ENCODE peak calls at places on chromosomes 1 and 21, in nine cellular contexts. P is substantia nigra; J is GM04504; N is ascending aorta; D is activated CD8-positive, alpha-beta memory T cell treated with anti-CD3 and anti-CD28 coated beads, Interleukin-2, amount 50 U/mL, for 48 hours; Z is activated CD4-positive, alpha-beta T cell treated with anti-CD3 and anti-CD28 coated beads for 36 hours; X is HCT116; G is testis; S is BJ. R is an unnamed sample.

GRCh38 chr1:173240609-173241008 is 33.5 kb upstream of the TNFSF4 start:
- DNase-seq in Z (no peak), S (no peak), J (no peak), P (no peak), D (no peak), N (no peak), X (no peak), G (no peak), R (no peak)

GRCh38 chr1:207298666-207299065 is 22.8 kb upstream of the CD55 start:
- DNase-seq in X (no peak), J (no peak), G (no peak), P (no peak), Z (no peak), D (no peak), S (no peak), N (no peak), R (peak; percentile 46)

GRCh38 chr1:83123019-83123418 is 875.9 kb downstream of the TTLL7 start:
- DNase-seq in J (no peak), X (no peak), N (no peak), S (no peak), P (no peak), D (no peak), Z (no peak), G (no peak), R (no peak)

GRCh38 chr1:3170566-3171453 is 101.8 kb downstream of the PRDM16 start:
- DNase-seq in G (peak; percentile 84), J (no peak), Z (no peak), N (peak; percentile 94), S (no peak), P (peak; percentile 84), D (no peak), X (no peak), R (no peak)

GRCh38 chr1:156704930-156705320 is 458 bp downstream of the CRABP2 start:
- DNase-seq in X (no peak), G (no peak), J (no peak), D (peak; percentile 74), N (peak; percentile 89), Z (peak; percentile 81), S (no peak), P (no peak), R (no peak)

GRCh38 chr1:213982814-213983588 is 4.8 kb upstream of the PROX1 start:
- DNase-seq in N (no peak), J (no peak), P (peak; percentile 32), D (no peak), S (no peak), Z (peak; percentile 31), G (no peak), X (no peak), R (no peak)

GRCh38 chr1:94739521-94740061 is 80.6 kb upstream of the SLC44A3 start:
- DNase-seq in P (no peak), S (peak; percentile 57), J (peak; percentile 88), G (no peak), D (no peak), N (peak; percentile 78), X (no peak), Z (no peak), R (peak; percentile 95)

GRCh38 chr1:172915276-172915675 is 135.5 kb downstream of the TNFSF18 start:
- DNase-seq in D (no peak), Z (no peak), P (no peak), S (no peak), X (no peak), G (no peak), J (no peak), N (no peak), R (no peak)

GRCh38 chr1:228044961-228045360 is 37.5 kb upstream of the ARF1 start:
- DNase-seq in S (no peak), G (peak; percentile 13), Z (no peak), P (no peak), N (no peak), D (no peak), X (no peak), J (no peak), R (no peak)

GRCh38 chr1:48552903-48553626 is 81.1 kb upstream of the SPATA6 start:
- DNase-seq in X (no peak), J (no peak), S (no peak), P (no peak), D (no peak), Z (no peak), G (no peak), N (no peak), R (no peak)

GRCh38 chr1:110433803-110434202 is 17.1 kb upstream of the PROK1 start:
- DNase-seq in G (no peak), P (peak; percentile 12), X (peak; percentile 51), J (peak; percentile 8), N (no peak), S (no peak), Z (peak; percentile 7), D (no peak), R (no peak)

GRCh38 chr1:151807131-151807530 is 1.9 kb upstream of the LINGO4 start:
- DNase-seq in S (no peak), P (no peak), J (no peak), D (peak; percentile 17), X (no peak), N (no peak), Z (no peak), G (no peak), R (no peak)

GRCh38 chr1:50780797-50781196 is 179.3 kb downstream of the FAF1 start:
- DNase-seq in G (no peak), X (no peak), P (no peak), S (no peak), J (no peak), Z (no peak), D (no peak), N (no peak), R (no peak)

GRCh38 chr1:55447488-55447887 is 232.3 kb upstream of the USP24 start:
- DNase-seq in P (no peak), X (no peak), D (no peak), S (no peak), G (no peak), N (no peak), J (no peak), Z (no peak), R (no peak)

GRCh38 chr1:87170151-87170550 is 158.5 kb upstream of the LMO4 start:
- DNase-seq in G (peak; percentile 20), N (no peak), S (no peak), D (no peak), X (no peak), J (no peak), Z (no peak), P (no peak), R (no peak)

GRCh38 chr1:234915923-234916675 is 212.5 kb downstream of the TOMM20 start:
- DNase-seq in G (no peak), X (no peak), Z (no peak), J (peak; percentile 54), S (peak; percentile 48), P (no peak), D (no peak), N (peak; percentile 72), R (no peak)

GRCh38 chr21:45927851-45928850 is 53.4 kb upstream of the COL6A1 start:
- DNase-seq in J (no peak), G (no peak), Z (no peak), N (no peak), S (no peak), X (no peak), D (no peak), P (no peak), R (no peak)

GRCh38 chr1:31189696-31190674 is 49.7 kb downstream of the NKAIN1 start:
- DNase-seq in P (no peak), D (no peak), G (no peak), S (no peak), X (no peak), Z (no peak), J (no peak), N (no peak), R (no peak)

GRCh38 chr1:84715620-84716019 is 25.4 kb upstream of the SSX2IP start:
- DNase-seq in N (no peak), S (no peak), Z (no peak), J (no peak), P (no peak), X (no peak), D (no peak), G (no peak), R (no peak)

GRCh38 chr1:110084226-110085078 is 14.0 kb upstream of the ALX3 start:
- DNase-seq in J (no peak), X (no peak), Z (peak; percentile 68), G (peak; percentile 79), D (peak; percentile 72), N (peak; percentile 69), P (no peak), S (no peak), R (peak; percentile 4)

GRCh38 chr21:46667191-46667734 is 31.8 kb downstream of the PRMT2 start:
- DNase-seq in X (no peak), S (no peak), N (no peak), J (no peak), G (no peak), P (no peak), D (peak; percentile 70), Z (peak; percentile 40), R (no peak)

GRCh38 chr1:40664791-40665190 is 691 bp downstream of the RIMS3 start:
- DNase-seq in G (no peak), Z (no peak), D (no peak), J (no peak), X (no peak), S (no peak), N (no peak), P (no peak), R (no peak)

GRCh38 chr21:44919913-44920693 is 596 bp downstream of the ITGB2 start:
- DNase-seq in N (no peak), X (no peak), J (no peak), D (no peak), P (no peak), Z (peak; percentile 54), S (no peak), G (no peak), R (no peak)

GRCh38 chr21:20856926-20857325 is 141.3 kb upstream of the NCAM2 start:
- DNase-seq in X (no peak), D (no peak), S (no peak), Z (no peak), G (no peak), J (no peak), P (no peak), N (no peak), R (no peak)

GRCh38 chr1:75731881-75732280 is 7.4 kb downstream of the ACADM start:
- DNase-seq in G (no peak), Z (no peak), N (no peak), S (no peak), J (no peak), P (no peak), X (no peak), D (no peak), R (no peak)

GRCh38 chr1:156497743-156498446 is 2.7 kb downstream of the MEF2D start:
- DNase-seq in X (no peak), D (no peak), S (no peak), J (no peak), G (peak; percentile 67), P (peak; percentile 31), N (peak; percentile 64), Z (no peak), R (no peak)

GRCh38 chr21:15009964-15010363 is 54.8 kb downstream of the NRIP1 start:
- DNase-seq in P (no peak), S (no peak), N (no peak), X (no peak), J (peak; percentile 11), Z (no peak), D (no peak), G (no peak), R (no peak)

GRCh38 chr1:44390277-44390676 is 14.8 kb upstream of the RNF220 start:
- DNase-seq in P (no peak), D (no peak), G (no peak), X (no peak), Z (no peak), N (no peak), J (peak; percentile 47), S (peak; percentile 53), R (peak; percentile 54)

GRCh38 chr1:62407398-62408009 is 29.3 kb upstream of the USP1 start:
- DNase-seq in S (no peak), Z (no peak), J (peak; percentile 31), N (no peak), D (no peak), X (peak; percentile 33), P (no peak), G (peak; percentile 24), R (peak; percentile 43)

GRCh38 chr1:12067900-12068821 is 5.1 kb downstream of the TNFRSF8 start:
- DNase-seq in X (no peak), N (no peak), J (no peak), G (no peak), P (no peak), D (no peak), S (peak; percentile 30), Z (peak; percentile 87), R (no peak)